ENCODE peak calls at places on chromosomes 4 and X, in seven cellular contexts. J is GM10248; X is choroid plexus epithelial cell; N is stimulated activated effector memory CD8-positive, alpha-beta T cell treated with anti-CD3 and anti-CD28 coated beads, Interleukin-12 subunit alpha, Interleukin-12 subunit beta, amount 100 ng/mL, for 72 hours; C is activated CD8-positive, alpha-beta memory T cell treated with anti-CD3 and anti-CD28 coated beads for 48 hours; H is astrocyte of the spinal cord; Y is neural crest cell. W is an unnamed sample.
A peak's percentile ranks its signal among the peaks of the same experiment; 100 is the strongest.

GRCh38 chr4:76997454-76997853 is 47.9 kb downstream of the SEPTIN11 start:
- DNase-seq in H (no peak), Y (no peak), C (no peak), J (no peak), N (no peak), X (no peak), W (no peak)

GRCh38 chr4:182384496-182385155 is 141.4 kb downstream of the TENM3 start:
- DNase-seq in C (no peak), X (peak; percentile 31), J (no peak), H (peak; percentile 45), Y (no peak), N (no peak), W (no peak)

GRCh38 chr4:168955674-168956073 is 54.4 kb downstream of the CBR4 start:
- DNase-seq in C (no peak), Y (no peak), X (no peak), H (peak; percentile 9), N (no peak), J (no peak), W (peak; percentile 45)

GRCh38 chrX:122220644-122221373 is 963.3 kb upstream of the GRIA3 start:
- DNase-seq in N (no peak), C (no peak), Y (no peak), H (no peak), X (no peak), J (no peak), W (no peak)

GRCh38 chr4:69718376-69719293 is 41.8 kb downstream of the SULT1B1 start:
- DNase-seq in Y (no peak), J (no peak), C (no peak), N (no peak), X (peak; percentile 64), H (peak; percentile 45), W (no peak)

GRCh38 chr4:120406960-120407359 is 340.3 kb upstream of the MAD2L1 start:
- DNase-seq in H (no peak), N (no peak), C (no peak), X (no peak), Y (no peak), J (no peak), W (no peak)

GRCh38 chrX:22542641-22543040 is 269.9 kb downstream of the CBLL2 start:
- DNase-seq in X (no peak), N (no peak), H (no peak), J (no peak), C (no peak), Y (no peak), W (no peak)

GRCh38 chr4:138734746-138735145 is 280.8 kb upstream of the NOCT start:
- DNase-seq in J (no peak), X (peak; percentile 79), Y (no peak), N (no peak), H (peak; percentile 51), C (no peak), W (peak; percentile 59)

GRCh38 chrX:122046226-122046625 is 998.8 kb downstream of the GLUD2 start:
- DNase-seq in H (no peak), Y (no peak), J (no peak), C (no peak), X (peak; percentile 54), N (no peak), W (no peak)

GRCh38 chr4:174474457-174475075 is 47.7 kb downstream of the HPGD start:
- DNase-seq in Y (no peak), N (no peak), X (no peak), H (no peak), C (no peak), J (no peak), W (peak; percentile 10)

GRCh38 chr4:126899382-126899801 is 733.4 kb upstream of the INTU start:
- DNase-seq in Y (no peak), H (peak; percentile 94), C (no peak), J (no peak), X (peak; percentile 77), N (no peak), W (peak; percentile 88)

GRCh38 chr4:55819634-55820033 is at the start of gene EXOC1L:
- DNase-seq in H (peak; percentile 34), Y (peak; percentile 35), N (no peak), J (no peak), C (no peak), X (peak; percentile 12), W (peak; percentile 18)

GRCh38 chrX:110086916-110087484 is 84.1 kb downstream of the TMEM164 start:
- DNase-seq in C (no peak), H (peak; percentile 87), J (no peak), Y (no peak), N (no peak), X (peak; percentile 93), W (peak; percentile 96)

GRCh38 chrX:16783452-16783851 is 2.8 kb upstream of the TXLNG start:
- DNase-seq in C (no peak), Y (no peak), H (no peak), J (no peak), N (no peak), X (no peak), W (no peak)

GRCh38 chrX:37613898-37614297 is 42.4 kb downstream of the LANCL3 start:
- DNase-seq in Y (no peak), X (no peak), H (no peak), C (no peak), N (no peak), J (no peak), W (no peak)

GRCh38 chr4:15457401-15458201 is 12.1 kb upstream of the CC2D2A start:
- DNase-seq in C (no peak), H (peak; percentile 79), J (peak; percentile 28), X (peak; percentile 84), N (no peak), Y (no peak), W (peak; percentile 57)

GRCh38 chrX:9606971-9607370 is 142.1 kb downstream of the TBL1X start:
- DNase-seq in X (no peak), J (no peak), Y (no peak), H (no peak), N (no peak), C (no peak), W (no peak)

GRCh38 chr4:52588097-52588496 is 71.0 kb downstream of the USP46 start:
- DNase-seq in J (peak; percentile 43), X (peak; percentile 41), H (peak; percentile 30), N (no peak), Y (peak; percentile 12), C (no peak), W (peak; percentile 13)

GRCh38 chr4:176840166-176840565 is 47.4 kb upstream of the VEGFC start:
- DNase-seq in Y (no peak), H (peak; percentile 70), X (peak; percentile 71), J (no peak), N (no peak), C (no peak), W (peak; percentile 61)

GRCh38 chr4:149765630-149766029 is 50.0 kb downstream of the IQCM start:
- DNase-seq in J (no peak), X (peak; percentile 27), N (no peak), C (no peak), H (peak; percentile 40), Y (no peak), W (peak; percentile 79)

GRCh38 chr4:181939199-181939945 is 303.8 kb upstream of the TENM3 start:
- DNase-seq in C (no peak), H (peak; percentile 76), N (no peak), Y (no peak), J (no peak), X (peak; percentile 48), W (peak; percentile 81)